ENCODE peak calls at places on chromosomes 13 and 19, in ten cellular contexts. One of them, this sample, is unnamed.

GRCh38 chr19:4144666-4145261 is 8.7 kb upstream of the CREB3L3 start:
- ATAC-seq in activated CD8-positive, alpha-beta T cell treated with anti-CD3 and anti-CD28 coated beads for 36 hours: no peak
- ATAC-seq in left cardiac atrium: peak; percentile 49
- ATAC-seq in effector memory CD8-positive, alpha-beta T cell: no peak
- ATAC-seq in gastroesophageal sphincter: no peak
- ATAC-seq in GM12878: no peak
- ATAC-seq in activated T-cell treated with anti-CD3 and anti-CD28 coated beads, Interleukin-2, amount 50 U/mL, for 4 hours: no peak
- ATAC-seq in upper lobe of right lung: peak; percentile 37
- ATAC-seq in body of pancreas: no peak
- ATAC-seq in foreskin keratinocyte: no peak
- ATAC-seq in this sample: no peak

GRCh38 chr13:30648522-30649012 is 30.8 kb downstream of the USPL1 start:
- ATAC-seq in left cardiac atrium: no peak
- ATAC-seq in activated T-cell treated with anti-CD3 and anti-CD28 coated beads, Interleukin-2, amount 50 U/mL, for 4 hours: no peak
- ATAC-seq in foreskin keratinocyte: no peak
- ATAC-seq in effector memory CD8-positive, alpha-beta T cell: no peak
- ATAC-seq in upper lobe of right lung: no peak
- ATAC-seq in activated CD8-positive, alpha-beta T cell treated with anti-CD3 and anti-CD28 coated beads for 36 hours: no peak
- ATAC-seq in gastroesophageal sphincter: no peak
- ATAC-seq in body of pancreas: no peak
- ATAC-seq in GM12878: no peak
- ATAC-seq in this sample: no peak

GRCh38 chr13:97568850-97569249 is 134.9 kb downstream of the RAP2A start:
- ATAC-seq in body of pancreas: peak; percentile 88
- ATAC-seq in left cardiac atrium: peak; percentile 36
- ATAC-seq in foreskin keratinocyte: peak; percentile 15
- ATAC-seq in upper lobe of right lung: peak; percentile 20
- ATAC-seq in GM12878: no peak
- ATAC-seq in gastroesophageal sphincter: no peak
- ATAC-seq in activated CD8-positive, alpha-beta T cell treated with anti-CD3 and anti-CD28 coated beads for 36 hours: no peak
- ATAC-seq in effector memory CD8-positive, alpha-beta T cell: no peak
- ATAC-seq in activated T-cell treated with anti-CD3 and anti-CD28 coated beads, Interleukin-2, amount 50 U/mL, for 4 hours: no peak
- ATAC-seq in this sample: no peak

GRCh38 chr13:39012608-39013007 is 22.0 kb upstream of the STOML3 start:
- ATAC-seq in body of pancreas: no peak
- ATAC-seq in effector memory CD8-positive, alpha-beta T cell: no peak
- ATAC-seq in upper lobe of right lung: no peak
- ATAC-seq in foreskin keratinocyte: no peak
- ATAC-seq in activated CD8-positive, alpha-beta T cell treated with anti-CD3 and anti-CD28 coated beads for 36 hours: no peak
- ATAC-seq in GM12878: no peak
- ATAC-seq in left cardiac atrium: no peak
- ATAC-seq in gastroesophageal sphincter: no peak
- ATAC-seq in activated T-cell treated with anti-CD3 and anti-CD28 coated beads, Interleukin-2, amount 50 U/mL, for 4 hours: no peak
- ATAC-seq in this sample: no peak

GRCh38 chr19:30393046-30393445 is 20.9 kb downstream of the ZNF536 start:
- ATAC-seq in body of pancreas: no peak
- ATAC-seq in activated CD8-positive, alpha-beta T cell treated with anti-CD3 and anti-CD28 coated beads for 36 hours: no peak
- ATAC-seq in gastroesophageal sphincter: no peak
- ATAC-seq in foreskin keratinocyte: no peak
- ATAC-seq in upper lobe of right lung: no peak
- ATAC-seq in effector memory CD8-positive, alpha-beta T cell: no peak
- ATAC-seq in activated T-cell treated with anti-CD3 and anti-CD28 coated beads, Interleukin-2, amount 50 U/mL, for 4 hours: no peak
- ATAC-seq in left cardiac atrium: no peak
- ATAC-seq in GM12878: no peak
- ATAC-seq in this sample: no peak

GRCh38 chr19:10737680-10738079 is 19.8 kb downstream of the DNM2 start:
- ATAC-seq in GM12878: no peak
- ATAC-seq in left cardiac atrium: no peak
- ATAC-seq in effector memory CD8-positive, alpha-beta T cell: peak; percentile 26
- ATAC-seq in foreskin keratinocyte: no peak
- ATAC-seq in body of pancreas: no peak
- ATAC-seq in upper lobe of right lung: peak; percentile 2
- ATAC-seq in activated T-cell treated with anti-CD3 and anti-CD28 coated beads, Interleukin-2, amount 50 U/mL, for 4 hours: no peak
- ATAC-seq in activated CD8-positive, alpha-beta T cell treated with anti-CD3 and anti-CD28 coated beads for 36 hours: no peak
- ATAC-seq in gastroesophageal sphincter: no peak
- ATAC-seq in this sample: no peak

GRCh38 chr13:40063743-40064142 is 408.3 kb downstream of the COG6 start:
- ATAC-seq in left cardiac atrium: no peak
- ATAC-seq in foreskin keratinocyte: no peak
- ATAC-seq in effector memory CD8-positive, alpha-beta T cell: no peak
- ATAC-seq in body of pancreas: peak; percentile 50
- ATAC-seq in upper lobe of right lung: no peak
- ATAC-seq in gastroesophageal sphincter: no peak
- ATAC-seq in GM12878: no peak
- ATAC-seq in activated T-cell treated with anti-CD3 and anti-CD28 coated beads, Interleukin-2, amount 50 U/mL, for 4 hours: no peak
- ATAC-seq in activated CD8-positive, alpha-beta T cell treated with anti-CD3 and anti-CD28 coated beads for 36 hours: no peak
- ATAC-seq in this sample: peak; percentile 35

GRCh38 chr13:77724092-77724491 is 26.6 kb downstream of the SLAIN1 start:
- ATAC-seq in gastroesophageal sphincter: no peak
- ATAC-seq in activated T-cell treated with anti-CD3 and anti-CD28 coated beads, Interleukin-2, amount 50 U/mL, for 4 hours: no peak
- ATAC-seq in upper lobe of right lung: no peak
- ATAC-seq in GM12878: peak; percentile 73
- ATAC-seq in effector memory CD8-positive, alpha-beta T cell: peak; percentile 96
- ATAC-seq in activated CD8-positive, alpha-beta T cell treated with anti-CD3 and anti-CD28 coated beads for 36 hours: peak; percentile 64
- ATAC-seq in left cardiac atrium: no peak
- ATAC-seq in foreskin keratinocyte: no peak
- ATAC-seq in body of pancreas: no peak
- ATAC-seq in this sample: no peak

GRCh38 chr19:17246681-17247425 is 1.1 kb upstream of the NR2F6 start:
- ATAC-seq in gastroesophageal sphincter: peak; percentile 3
- ATAC-seq in activated T-cell treated with anti-CD3 and anti-CD28 coated beads, Interleukin-2, amount 50 U/mL, for 4 hours: no peak
- ATAC-seq in upper lobe of right lung: peak; percentile 1
- ATAC-seq in effector memory CD8-positive, alpha-beta T cell: no peak
- ATAC-seq in foreskin keratinocyte: no peak
- ATAC-seq in left cardiac atrium: peak; percentile 17
- ATAC-seq in activated CD8-positive, alpha-beta T cell treated with anti-CD3 and anti-CD28 coated beads for 36 hours: no peak
- ATAC-seq in GM12878: no peak
- ATAC-seq in body of pancreas: peak; percentile 8
- ATAC-seq in this sample: peak; percentile 56

GRCh38 chr13:111927181-111927540 is 139.8 kb upstream of the SOX1 start:
- ATAC-seq in activated T-cell treated with anti-CD3 and anti-CD28 coated beads, Interleukin-2, amount 50 U/mL, for 4 hours: no peak
- ATAC-seq in gastroesophageal sphincter: no peak
- ATAC-seq in body of pancreas: no peak
- ATAC-seq in effector memory CD8-positive, alpha-beta T cell: no peak
- ATAC-seq in left cardiac atrium: no peak
- ATAC-seq in GM12878: no peak
- ATAC-seq in activated CD8-positive, alpha-beta T cell treated with anti-CD3 and anti-CD28 coated beads for 36 hours: no peak
- ATAC-seq in upper lobe of right lung: no peak
- ATAC-seq in foreskin keratinocyte: no peak
- ATAC-seq in this sample: no peak

GRCh38 chr19:704447-704741 is 4.3 kb upstream of the PALM start:
- ATAC-seq in left cardiac atrium: no peak
- ATAC-seq in gastroesophageal sphincter: no peak
- ATAC-seq in effector memory CD8-positive, alpha-beta T cell: no peak
- ATAC-seq in activated CD8-positive, alpha-beta T cell treated with anti-CD3 and anti-CD28 coated beads for 36 hours: no peak
- ATAC-seq in foreskin keratinocyte: no peak
- ATAC-seq in activated T-cell treated with anti-CD3 and anti-CD28 coated beads, Interleukin-2, amount 50 U/mL, for 4 hours: no peak
- ATAC-seq in GM12878: no peak
- ATAC-seq in upper lobe of right lung: no peak
- ATAC-seq in body of pancreas: no peak
- ATAC-seq in this sample: no peak

GRCh38 chr13:113170503-113170902 is 12.1 kb downstream of the PROZ start:
- ATAC-seq in foreskin keratinocyte: no peak
- ATAC-seq in body of pancreas: no peak
- ATAC-seq in activated CD8-positive, alpha-beta T cell treated with anti-CD3 and anti-CD28 coated beads for 36 hours: no peak
- ATAC-seq in gastroesophageal sphincter: no peak
- ATAC-seq in upper lobe of right lung: no peak
- ATAC-seq in activated T-cell treated with anti-CD3 and anti-CD28 coated beads, Interleukin-2, amount 50 U/mL, for 4 hours: no peak
- ATAC-seq in effector memory CD8-positive, alpha-beta T cell: peak; percentile 40
- ATAC-seq in left cardiac atrium: no peak
- ATAC-seq in GM12878: no peak
- ATAC-seq in this sample: no peak

This sample was measured in SK-N-SH treated with all-trans-retinoic acid at 6 μM for 48 hours.